ENCODE peak calls at places on chromosomes 4 and X, in four cellular contexts. Z is heart right ventricle, L is ovary, I is fibroblast of lung. V is an unnamed sample.

GRCh38 chrX:152926279-152926678 is 28.4 kb downstream of the ZNF185 start:
- DNase-seq in Z (no peak), L (no peak), I (peak; percentile 67), V (peak; percentile 86)

GRCh38 chr4:1192091-1192492 is 19.7 kb upstream of the SPON2 start:
- DNase-seq in Z (peak; percentile 76), L (peak; percentile 88), I (peak; percentile 97), V (peak; percentile 97)

GRCh38 chr4:47839259-47839658 is 1.4 kb upstream of the CORIN start:
- DNase-seq in Z (no peak), L (no peak), I (peak; percentile 12), V (peak; percentile 12)

GRCh38 chr4:19823781-19824180 is 427.9 kb upstream of the SLIT2 start:
- DNase-seq in Z (no peak), L (no peak), I (no peak), V (no peak)

GRCh38 chr4:130125468-130125867 is 1029.5 kb downstream of the C4orf33 start:
- DNase-seq in Z (no peak), L (no peak), I (peak; percentile 0), V (no peak)

GRCh38 chr4:140726776-140727500 is 29.2 kb downstream of the TBC1D9 start:
- DNase-seq in Z (no peak), L (no peak), I (peak; percentile 70), V (no peak)

GRCh38 chr4:161728929-161729328 is 434.9 kb downstream of the FSTL5 start:
- DNase-seq in Z (no peak), L (no peak), I (no peak), V (no peak)

GRCh38 chr4:32462944-32463343 is 1742.8 kb downstream of the PCDH7 start:
- DNase-seq in Z (no peak), L (no peak), I (peak; percentile 1), V (no peak)

DNA sequence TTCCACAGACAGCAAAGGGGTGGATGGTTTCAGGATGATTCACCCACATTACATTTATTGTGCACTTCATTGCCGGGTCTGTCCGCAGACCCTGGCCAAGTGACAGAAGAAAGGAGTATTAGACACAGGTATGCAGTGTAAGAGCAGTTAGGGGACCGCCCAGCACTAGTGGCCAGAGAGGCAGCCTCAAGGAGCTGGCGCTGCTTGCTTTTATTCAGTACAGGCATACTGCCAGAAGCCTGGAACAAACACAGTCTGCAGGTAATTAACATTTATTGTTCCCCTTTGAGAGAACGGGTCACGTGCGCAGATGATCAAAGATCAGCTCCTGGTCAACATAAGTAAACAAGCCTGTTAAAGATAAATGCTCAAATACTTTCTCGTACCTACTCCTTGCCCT is 1639.0 kb upstream of the IGFBP7 start:
- DNase-seq in Z (no peak), L (no peak), I (no peak), V (no peak)
- TF ChIP-seq CTCF in Z (no peak), L (no peak), I (no peak), V (no peak)

GRCh38 chr4:156242390-156242789 is 288.7 kb upstream of the CTSO start:
- DNase-seq in Z (no peak), L (no peak), I (peak; percentile 54), V (no peak)
- H3K27ac ChIP-seq in Z (no peak overlapping the region), L (no peak overlapping the region), I (no peak overlapping the region), V (no peak overlapping the region)

GRCh38 chrX:109992203-109992602 is 10.7 kb upstream of the TMEM164 start:
- DNase-seq in Z (no peak), L (no peak), I (no peak), V (no peak)

GRCh38 chrX:109987884-109988283 is 15.0 kb upstream of the TMEM164 start:
- DNase-seq in Z (no peak), L (no peak), I (peak; percentile 32), V (no peak)

GRCh38 chrX:109995155-109995554 is 7.8 kb upstream of the TMEM164 start:
- DNase-seq in Z (no peak), L (no peak), I (no peak), V (no peak)

GRCh38 chrX:109990582-109991276 is 12.2 kb upstream of the TMEM164 start:
- DNase-seq in Z (no peak), L (no peak), I (no peak), V (no peak)
- TF ChIP-seq CTCF in Z (no peak), L (no peak), I (no peak), V (no peak)

DNA sequence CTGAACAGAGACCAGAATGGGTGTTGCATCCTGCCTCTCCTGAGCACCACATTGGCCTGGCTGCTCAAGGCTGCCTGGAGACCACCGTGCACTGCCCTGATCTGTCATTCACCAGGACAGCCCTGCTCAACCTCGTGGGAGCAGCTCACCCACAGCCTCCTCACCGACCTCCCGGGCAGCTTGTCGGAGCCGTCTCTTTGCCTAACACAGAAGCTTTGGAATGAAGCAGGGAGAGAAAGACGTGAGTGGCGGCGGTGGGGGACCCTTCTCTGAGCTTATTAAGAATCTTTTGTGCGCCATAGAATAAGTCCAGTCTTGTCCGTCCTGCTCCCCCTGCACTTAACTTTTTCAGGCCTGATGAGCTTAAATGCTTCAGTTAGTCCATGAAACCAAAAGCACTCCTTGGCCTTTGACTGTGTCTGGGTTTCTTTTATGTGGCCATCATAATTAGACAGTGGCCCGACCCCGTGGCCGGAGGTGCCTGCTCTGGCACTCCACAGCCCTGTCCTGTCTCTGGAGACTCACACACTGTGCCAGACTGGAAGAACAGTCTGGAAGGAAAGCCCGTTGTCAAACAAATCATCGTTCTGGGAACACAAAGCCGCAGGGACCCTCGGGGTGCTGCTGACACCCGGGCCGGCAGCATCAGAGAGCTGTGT is 192.8 kb downstream of the BCOR start:
- DNase-seq in Z (no peak), L (no peak), I (peak; percentile 8), V (no peak)
- H3K27ac ChIP-seq in Z (no peak overlapping the region), L (no peak overlapping the region), I (no peak overlapping the region), V (no peak overlapping the region)

GRCh38 chr4:180057198-180057821 is 2185.9 kb upstream of the TENM3 start:
- DNase-seq in Z (no peak), L (no peak), I (peak; percentile 1), V (peak; percentile 30)
- TF ChIP-seq CTCF in Z (no peak), L (no peak), I (no peak), V (peak; percentile 15)

GRCh38 chr4:39054497-39054896 is 7.5 kb upstream of the KLHL5 start:
- DNase-seq in Z (no peak), L (no peak), I (no peak), V (no peak)

GRCh38 chr4:39051454-39051853 is 10.6 kb upstream of the KLHL5 start:
- DNase-seq in Z (no peak), L (no peak), I (no peak), V (no peak)

GRCh38 chr4:39056023-39056422 is 6.0 kb upstream of the KLHL5 start:
- DNase-seq in Z (no peak), L (no peak), I (no peak), V (no peak)

GRCh38 chr4:39050590-39050989 is 11.4 kb upstream of the KLHL5 start:
- DNase-seq in Z (no peak), L (no peak), I (no peak), V (no peak)

GRCh38 chr4:39053983-39054382 is 8.0 kb upstream of the KLHL5 start:
- DNase-seq in Z (no peak), L (no peak), I (no peak), V (no peak)
- H3K27ac ChIP-seq in Z (no peak overlapping the region), L (no peak overlapping the region), I (no peak overlapping the region), V (no peak overlapping the region)

GRCh38 chr4:72505314-72505744 is 63.7 kb downstream of the ADAMTS3 start:
- DNase-seq in Z (no peak), L (no peak), I (peak; percentile 56), V (peak; percentile 27)
- TF ChIP-seq CTCF in Z (peak; percentile 59), L (peak; percentile 30), I (peak; percentile 87), V (peak; percentile 63)

DNA sequence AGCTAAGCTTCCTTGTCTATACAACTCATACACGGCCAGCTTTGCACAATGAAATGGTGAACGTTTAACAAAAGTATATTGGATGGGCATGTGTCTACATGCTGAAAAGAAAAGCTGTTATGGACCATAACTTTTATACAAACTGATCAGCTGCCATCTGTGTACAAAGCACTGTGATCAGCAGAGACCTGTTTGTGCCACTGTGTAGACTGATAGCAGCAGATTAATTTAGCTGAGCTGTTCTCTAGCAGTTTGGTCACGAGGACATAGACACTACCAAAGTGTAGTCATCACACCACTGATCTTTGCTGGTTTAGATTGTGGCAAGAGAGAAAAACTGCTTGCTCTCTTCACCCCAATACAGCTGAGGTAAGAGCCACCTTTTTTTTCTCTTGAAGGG is 124.5 kb downstream of the RAPGEF2 start:
- DNase-seq in Z (no peak), L (no peak), I (peak; percentile 58), V (no peak)
- H3K27ac ChIP-seq in Z (peak overlapping the region; percentile 76), L (no peak overlapping the region), I (peak overlapping the region; percentile 86), V (peak overlapping the region; percentile 67)

DNA sequence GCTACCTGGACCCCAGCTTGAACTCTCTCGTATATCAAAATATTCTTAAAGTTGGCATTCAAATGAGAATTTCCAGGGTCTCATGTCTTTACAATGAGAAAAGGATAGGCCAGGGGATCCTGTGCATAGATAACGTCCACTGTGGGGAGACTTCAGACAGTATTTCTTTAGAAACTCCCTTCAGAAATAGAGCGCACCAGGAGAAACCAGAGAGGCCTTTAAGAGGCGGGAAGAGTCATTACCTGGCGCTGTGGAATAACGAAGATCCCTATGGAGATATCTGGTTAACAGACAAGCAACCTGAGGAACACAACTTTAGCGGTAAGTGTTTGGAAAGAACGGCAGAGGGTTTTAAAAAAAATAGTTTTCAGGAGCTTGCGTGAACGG is 618 bp downstream of the RADX start:
- DNase-seq in Z (no peak), L (no peak), I (peak; percentile 12), V (no peak)
- TF ChIP-seq CTCF in Z (no peak), L (no peak), I (no peak), V (no peak)